ENCODE peak calls at places on chromosome 7, in seven cellular contexts. W is mammary epithelial cell, G is tibial artery, B is lung, A is heart left ventricle, F is upper lobe of right lung, X is fibroblast of lung. D is an unnamed sample. For H3K4me1, the result is how much of the 10 kb centered on the place peaks cover.

GRCh38 chr7:138515001-138515528 is 55.0 kb downstream of the TRIM24 start:
- DNase-seq in W (no peak), A (no peak), B (no peak), F (no peak), G (no peak), X (no peak), D (no peak)

GRCh38 chr7:152968003-152968402 is 208.5 kb downstream of the ACTR3B start:
- DNase-seq in B (no peak), G (no peak), A (no peak), F (no peak), X (peak), W (no peak), D (no peak)

GRCh38 chr7:22430457-22430856 is 69.5 kb downstream of the STEAP1B start:
- DNase-seq in F (no peak), G (no peak), A (no peak), W (peak), X (peak), B (no peak), D (no peak)

GRCh38 chr7:55052081-55052480 is 33.3 kb downstream of the EGFR start:
- DNase-seq in W (peak), B (no peak), F (no peak), X (peak), A (no peak), G (no peak), D (no peak)

GRCh38 chr7:106813705-106814305 is 51.3 kb upstream of the PIK3CG start:
- DNase-seq in B (no peak), A (no peak), W (no peak), F (no peak), G (no peak), X (no peak), D (no peak)

GRCh38 chr7:50687096-50687495 is 95.6 kb downstream of the GRB10 start:
- DNase-seq in F (no peak), B (no peak), A (no peak), W (no peak), G (no peak), X (no peak), D (no peak)

GRCh38 chr7:46627038-46627315 is 705.9 kb upstream of the IGFBP3 start:
- DNase-seq in X (peak), F (no peak), A (no peak), B (no peak), W (no peak), G (no peak), D (no peak)

GRCh38 chr7:133703547-133703946 is 423.6 kb upstream of the LRGUK start:
- DNase-seq in F (no peak), W (peak), B (no peak), X (peak), G (no peak), A (no peak), D (no peak)

GRCh38 chr7:114917211-114917839 is 4.6 kb upstream of the MDFIC start:
- DNase-seq in G (no peak), B (no peak), W (peak), A (no peak), X (no peak), F (no peak), D (no peak)

GRCh38 chr7:50335795-50336754 is 31.6 kb downstream of the IKZF1 start:
- DNase-seq in G (no peak), B (no peak), W (no peak), X (no peak), F (peak), A (no peak), D (no peak)

GRCh38 chr7:100122067-100122466 is 2.6 kb downstream of the CNPY4 start:
- DNase-seq in B (no peak), W (no peak), F (no peak), X (no peak), G (no peak), A (no peak), D (peak)

GRCh38 chr7:47571355-47572100 is 10.4 kb downstream of the TNS3 start:
- DNase-seq in F (peak), G (peak), A (peak), W (peak), B (peak), X (peak), D (peak)

GRCh38 chr7:2283074-2283473 is 31.2 kb downstream of the SNX8 start:
- DNase-seq in X (no peak), B (no peak), A (peak), W (no peak), F (no peak), G (no peak), D (no peak)

GRCh38 chr7:17463511-17464085 is 165.1 kb downstream of the AHR start:
- DNase-seq in F (no peak), B (no peak), W (no peak), A (no peak), X (no peak), G (no peak), D (no peak)

GRCh38 chr7:2631924-2632716 is at the start of gene TTYH3:
- DNase-seq in F (no peak), B (no peak), A (peak), G (no peak), W (no peak), X (no peak), D (no peak)

GRCh38 chr7:45717537-45718235 is 143.5 kb downstream of the ADCY1 start:
- DNase-seq in X (no peak), F (peak), B (no peak), W (no peak), A (no peak), G (no peak), D (no peak)

GRCh38 chr7:100957832-100958421 is 8.6 kb downstream of the MUC3A start:
- DNase-seq in W (peak), G (no peak), A (no peak), F (no peak), X (peak), B (no peak), D (no peak)

GRCh38 chr7:41817386-41817785 is 114.5 kb upstream of the INHBA start:
- DNase-seq in A (no peak), B (no peak), W (peak), X (no peak), G (no peak), F (no peak), D (no peak)

GRCh38 chr7:109246330-109247077 is 676.8 kb downstream of the DNAJB9 start:
- DNase-seq in B (no peak), A (no peak), W (peak), F (no peak), X (peak), G (no peak), D (no peak)

GRCh38 chr7:98257701-98258100 is 5.7 kb upstream of the TECPR1 start:
- DNase-seq in G (no peak), X (no peak), B (no peak), W (no peak), A (no peak), F (no peak), D (no peak)

GRCh38 chr7:158123214-158123613 is 464.4 kb downstream of the PTPRN2 start:
- DNase-seq in G (peak), F (no peak), X (no peak), W (no peak), A (no peak), B (no peak), D (no peak)
- H3K4me1 ChIP-seq in G (under half), F (under half), X (under half), W (under half), A (under half), B (under half), D (under half)

DNA sequence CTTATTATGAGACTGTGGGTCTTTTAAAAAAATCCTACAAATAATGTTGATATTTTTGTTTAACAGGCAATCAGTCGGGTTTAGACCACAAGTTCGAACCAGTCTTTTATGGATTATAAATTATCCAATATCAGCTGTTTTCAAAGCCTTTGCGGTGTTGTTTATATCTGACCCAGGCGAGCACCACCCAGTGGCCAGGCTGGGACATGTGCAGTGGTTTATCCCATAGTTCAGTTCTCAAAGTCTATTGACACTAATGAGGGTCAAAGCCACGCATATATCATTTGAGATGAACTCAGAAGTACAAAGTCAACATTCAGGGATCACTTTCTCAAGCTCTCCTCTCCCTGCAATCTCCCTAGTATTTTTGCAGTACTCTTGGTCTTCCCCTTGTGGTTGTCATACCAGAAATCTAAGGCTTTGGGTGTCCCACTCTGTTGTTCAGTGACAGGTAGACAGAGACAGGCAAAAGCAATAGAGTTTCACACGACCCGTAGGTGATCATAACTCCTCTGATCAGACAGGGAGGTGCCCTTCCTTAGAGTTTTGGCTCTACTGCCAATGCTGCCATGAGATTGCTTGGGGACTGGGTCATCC is 117.4 kb upstream of the POM121L12 start:
- DNase-seq in A (no peak), X (no peak), W (no peak), B (no peak), G (no peak), F (no peak), D (no peak)
- TF ChIP-seq CTCF in A (no peak), X (no peak), W (no peak), B (no peak), G (no peak), F (no peak), D (peak)

GRCh38 chr7:155237730-155238129 is 59.9 kb upstream of the INSIG1 start:
- DNase-seq in W (no peak), G (no peak), F (no peak), B (no peak), X (no peak), A (no peak), D (no peak)

GRCh38 chr7:155233703-155234492 is 63.8 kb upstream of the INSIG1 start:
- DNase-seq in A (no peak), W (no peak), G (no peak), X (no peak), B (no peak), F (no peak), D (no peak)

GRCh38 chr7:155234950-155235789 is 62.5 kb upstream of the INSIG1 start:
- DNase-seq in F (no peak), G (no peak), W (no peak), X (no peak), B (no peak), A (no peak), D (no peak)

GRCh38 chr7:155237297-155237696 is 60.4 kb upstream of the INSIG1 start:
- DNase-seq in W (no peak), B (no peak), F (no peak), X (no peak), A (no peak), G (no peak), D (no peak)

GRCh38 chr7:155236386-155236785 is 61.3 kb upstream of the INSIG1 start:
- DNase-seq in F (no peak), X (no peak), B (no peak), G (no peak), A (no peak), W (no peak), D (no peak)
- H3K4me1 ChIP-seq in F (under half), X (under half), B (under half), G (under half), A (under half), W (under half), D (under half)

DNA sequence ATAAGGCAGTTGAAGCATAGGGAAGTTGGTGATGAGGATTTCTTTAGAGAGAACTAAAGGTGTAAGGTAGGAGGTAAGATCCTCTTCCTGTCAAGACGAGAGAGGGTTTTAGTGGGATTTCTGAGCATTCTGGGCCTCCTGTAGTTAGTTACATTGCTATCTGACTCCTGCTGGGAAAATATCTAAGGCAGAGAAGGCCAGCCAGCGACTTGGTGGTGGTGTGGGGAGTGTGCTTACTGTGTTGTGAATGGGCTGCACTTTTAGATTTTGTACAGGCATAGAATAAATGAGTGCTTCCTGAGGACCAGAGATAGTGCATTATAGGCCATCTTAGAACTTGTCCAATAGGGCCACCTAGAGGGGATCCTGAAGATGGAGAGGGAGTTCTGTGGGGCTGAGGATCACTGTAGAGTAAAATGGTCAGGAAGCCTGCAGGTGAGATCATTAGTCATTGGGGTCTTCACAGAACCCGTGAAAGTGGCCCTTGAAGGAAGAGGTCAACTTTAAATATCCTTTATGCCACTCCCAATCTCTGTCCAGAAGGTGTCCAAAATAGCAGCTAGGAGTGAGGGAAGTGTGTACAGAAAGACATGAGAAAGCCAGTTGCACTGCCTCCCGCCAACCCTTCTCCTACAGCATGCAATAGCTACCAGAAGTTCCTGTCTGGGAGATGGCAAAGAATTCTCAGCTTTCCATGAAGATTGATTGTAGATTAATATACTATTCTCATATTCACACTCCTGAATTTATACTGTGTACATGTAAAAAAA is 266.6 kb downstream of the POLR1F start:
- DNase-seq in B (no peak), X (peak), W (peak), A (no peak), F (no peak), G (no peak), D (no peak)
- TF ChIP-seq CTCF in B (no peak), X (peak), W (peak), A (no peak), F (no peak), G (no peak), D (no peak)

GRCh38 chr7:130362251-130362650 is 17.6 kb downstream of the CPA5 start:
- DNase-seq in F (peak), X (no peak), G (peak), A (no peak), W (no peak), B (no peak), D (no peak)
- H3K4me1 ChIP-seq in F (under half), X (under half), G (under half), A (under half), W (under half), B (under half), D (under half)

DNA sequence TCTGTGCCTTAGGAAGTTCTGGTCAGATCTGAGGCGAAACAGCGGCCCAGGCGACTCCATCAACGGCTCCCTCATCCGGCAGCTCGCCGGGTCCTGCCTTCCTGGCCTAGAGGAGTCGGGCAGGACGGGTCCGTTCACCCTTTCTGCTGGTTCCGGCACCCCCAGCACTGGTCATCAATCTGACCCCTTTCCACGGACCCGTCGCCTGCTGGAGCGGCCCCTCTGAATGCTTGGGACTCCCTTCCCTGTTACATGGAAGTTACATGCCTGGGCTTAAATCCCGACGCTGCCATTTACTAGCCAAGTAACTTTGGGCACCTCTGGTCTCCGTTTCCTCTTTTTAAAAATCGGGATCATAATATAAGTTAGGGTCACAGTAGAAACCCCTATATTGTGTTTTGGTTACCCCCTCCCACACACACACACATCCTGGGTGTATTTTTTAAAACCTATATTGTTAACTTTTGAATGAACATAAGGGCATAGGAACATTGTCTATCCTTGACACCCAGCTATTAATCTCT is 607 bp upstream of the GGCT start:
- DNase-seq in W (no peak), X (no peak), F (no peak), G (no peak), A (no peak), B (no peak), D (no peak)
- TF ChIP-seq CTCF in W (peak), X (no peak), F (no peak), G (no peak), A (peak), B (no peak), D (no peak)

GRCh38 chr7:130491841-130492518 is at the start of gene MEST:
- DNase-seq in A (peak), G (no peak), B (no peak), X (peak), F (peak), W (no peak), D (no peak)
- H3K4me1 ChIP-seq in A (under half), G (under half), B (under half), X (under half), F (under half), W (under half), D (under half)

GRCh38 chr7:24979863-24980694 is at the start of gene OSBPL3:
- DNase-seq in B (peak), F (peak), W (peak), G (peak), X (peak), A (peak), D (peak)

GRCh38 chr7:24980695-24981543 is 941 bp upstream of the OSBPL3 start:
- DNase-seq in A (no peak), G (no peak), W (peak), B (peak), X (peak), F (peak), D (peak)

GRCh38 chr7:24981544-24981951 is 1.6 kb upstream of the OSBPL3 start:
- DNase-seq in G (peak), X (peak), B (peak), A (peak), W (peak), F (peak), D (peak)

GRCh38 chr7:24979470-24979862 is 512 bp downstream of the OSBPL3 start:
- DNase-seq in G (peak), A (peak), X (peak), F (peak), W (peak), B (peak), D (peak)

DNA sequence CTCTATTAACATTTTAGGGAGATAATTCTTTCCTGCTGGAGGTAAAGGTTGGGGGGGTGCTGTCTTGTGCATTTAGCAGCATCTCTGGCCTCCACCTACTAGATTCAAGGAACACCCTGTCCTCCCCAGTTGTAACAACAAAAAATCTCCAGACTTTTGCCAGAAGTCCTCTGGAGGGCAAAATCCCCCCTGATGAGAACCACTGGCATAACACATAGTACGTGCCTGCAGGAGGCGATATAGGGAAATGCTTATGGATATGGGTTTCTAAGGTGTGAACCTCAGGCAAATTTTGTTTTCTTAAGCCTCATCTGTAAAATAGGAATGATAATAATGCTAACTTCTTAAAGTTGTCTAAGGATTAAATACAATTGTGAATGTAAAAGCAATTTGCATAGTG is 2.9 kb upstream of the OSBPL3 start:
- DNase-seq in G (no peak), B (no peak), F (no peak), W (no peak), X (no peak), A (no peak), D (no peak)
- TF ChIP-seq CTCF in G (no peak), B (no peak), F (no peak), W (peak), X (no peak), A (no peak), D (no peak)

GRCh38 chr7:139647812-139648616 is 124.5 kb downstream of the CLEC2L start:
- DNase-seq in B (no peak), F (no peak), G (no peak), W (no peak), A (no peak), X (peak), D (no peak)
- H3K4me1 ChIP-seq in B (under half), F (under half), G (under half), W (under half), A (half or more), X (under half), D (under half)

D was measured in colonic mucosa.